ENCODE peak calls at places on chromosomes 1 and 21, in four cellular contexts. C is A549, H is SK-N-SH, X is IMR-90. R is an unnamed sample.

GRCh38 chr1:85465099-85465790 is at the start of gene DDAH1:
- DNase-seq in H (peak; percentile 93), X (peak; percentile 65), C (peak; percentile 55), R (no peak)

GRCh38 chr1:103129796-103130195 is 21.5 kb upstream of the COL11A1 start:
- DNase-seq in H (no peak), C (no peak), X (no peak), R (no peak)

GRCh38 chr1:34884536-34884935 is 25.0 kb upstream of the SMIM12 start:
- DNase-seq in H (no peak), C (no peak), X (no peak), R (no peak)

GRCh38 chr21:37367301-37367757 is 756 bp downstream of the DYRK1A start:
- DNase-seq in X (no peak), C (no peak), H (peak; percentile 66), R (peak; percentile 55)

GRCh38 chr1:228280106-228280901 is 72.5 kb downstream of the OBSCN start:
- DNase-seq in C (no peak), H (no peak), X (no peak), R (no peak)

GRCh38 chr21:45970674-45971486 is 10.7 kb upstream of the COL6A1 start:
- DNase-seq in X (peak; percentile 44), C (peak; percentile 17), H (peak; percentile 90), R (peak; percentile 82)

GRCh38 chr1:24849653-24850295 is 80.3 kb downstream of the RUNX3 start:
- DNase-seq in H (no peak), C (peak; percentile 40), X (peak; percentile 34), R (no peak)

GRCh38 chr1:37549341-37549740 is 4.8 kb downstream of the SNIP1 start:
- DNase-seq in C (no peak), X (peak; percentile 44), H (no peak), R (no peak)

GRCh38 chr1:56297948-56298347 is 281.4 kb downstream of the PLPP3 start:
- DNase-seq in H (no peak), X (no peak), C (peak; percentile 5), R (no peak)

GRCh38 chr1:18100493-18101063 is 7.0 kb upstream of the IGSF21 start:
- DNase-seq in C (peak; percentile 54), X (peak; percentile 49), H (peak; percentile 70), R (peak; percentile 76)

GRCh38 chr1:15650433-15650832 is 33.2 kb downstream of the DDI2 start:
- DNase-seq in X (no peak), H (no peak), C (no peak), R (no peak)

GRCh38 chr21:37619464-37619974 is 252.9 kb downstream of the DYRK1A start:
- DNase-seq in H (no peak), X (no peak), C (no peak), R (no peak)

GRCh38 chr1:214473392-214473791 is 78.0 kb downstream of the PTPN14 start:
- DNase-seq in X (peak; percentile 76), H (no peak), C (peak; percentile 41), R (no peak)

GRCh38 chr1:116989851-116990250 is 11.7 kb upstream of the CD101 start:
- DNase-seq in X (no peak), H (no peak), C (no peak), R (no peak)

GRCh38 chr1:199029855-199030254 is 391.0 kb downstream of the PTPRC start:
- DNase-seq in C (no peak), X (peak; percentile 82), H (no peak), R (no peak)

GRCh38 chr1:154351363-154352068 is 26.2 kb downstream of the ATP8B2 start:
- DNase-seq in C (peak; percentile 36), X (no peak), H (no peak), R (no peak)

GRCh38 chr1:27402349-27402754 is 9.9 kb downstream of the GPR3 start:
- DNase-seq in H (peak; percentile 54), X (peak; percentile 55), C (peak; percentile 54), R (peak; percentile 40)

GRCh38 chr1:179996099-179996498 is 41.5 kb downstream of the CEP350 start:
- DNase-seq in C (no peak), X (no peak), H (no peak), R (no peak)

GRCh38 chr1:181140398-181140797 is 51.9 kb downstream of the IER5 start:
- DNase-seq in C (no peak), H (no peak), X (no peak), R (no peak)

GRCh38 chr1:221035680-221036153 is 156.5 kb downstream of the HLX start:
- DNase-seq in H (no peak), X (peak; percentile 74), C (peak; percentile 51), R (peak; percentile 28)

GRCh38 chr21:45246535-45247320 is 41.0 kb downstream of the POFUT2 start:
- DNase-seq in H (no peak), C (no peak), X (no peak), R (no peak)

GRCh38 chr1:10724052-10724494 is 72.4 kb downstream of the CASZ1 start:
- DNase-seq in X (peak; percentile 26), C (peak; percentile 70), H (no peak), R (no peak)

GRCh38 chr21:16815228-16815627 is 697.6 kb upstream of the CXADR start:
- DNase-seq in X (no peak), C (no peak), H (no peak), R (no peak)

GRCh38 chr1:5830771-5831599 is 161.2 kb downstream of the NPHP4 start:
- DNase-seq in X (no peak), H (peak; percentile 83), C (peak; percentile 6), R (peak; percentile 60)

GRCh38 chr1:184647471-184647870 is 107.2 kb downstream of the EDEM3 start:
- DNase-seq in H (no peak), C (no peak), X (peak; percentile 44), R (no peak)

GRCh38 chr1:153490272-153491051 is 30.0 kb upstream of the S100A7 start:
- DNase-seq in C (peak; percentile 67), H (no peak), X (peak; percentile 97), R (no peak)

GRCh38 chr1:230251644-230252191 is 174.4 kb downstream of the PGBD5 start:
- DNase-seq in X (no peak), C (no peak), H (no peak), R (no peak)

GRCh38 chr1:245956225-245956624 is 550.9 kb downstream of the SMYD3 start:
- DNase-seq in C (no peak), X (peak; percentile 55), H (no peak), R (peak; percentile 34)

GRCh38 chr1:89831462-89832113 is 10.8 kb downstream of the LRRC8D start:
- DNase-seq in X (no peak), C (no peak), H (no peak), R (no peak)

GRCh38 chr1:72056516-72056915 is 225.8 kb downstream of the NEGR1 start:
- DNase-seq in C (no peak), H (no peak), X (no peak), R (no peak)

GRCh38 chr1:9388628-9389184 is 96.0 kb downstream of the SPSB1 start:
- DNase-seq in H (no peak), X (no peak), C (peak; percentile 49), R (no peak)

GRCh38 chr1:244273845-244274619 is 177.7 kb downstream of the ADSS2 start:
- DNase-seq in C (peak; percentile 92), X (peak; percentile 100), H (no peak), R (peak; percentile 81)

GRCh38 chr1:159746676-159747075 is 32.3 kb upstream of the CRP start:
- DNase-seq in C (no peak), H (no peak), X (no peak), R (no peak)

DNA sequence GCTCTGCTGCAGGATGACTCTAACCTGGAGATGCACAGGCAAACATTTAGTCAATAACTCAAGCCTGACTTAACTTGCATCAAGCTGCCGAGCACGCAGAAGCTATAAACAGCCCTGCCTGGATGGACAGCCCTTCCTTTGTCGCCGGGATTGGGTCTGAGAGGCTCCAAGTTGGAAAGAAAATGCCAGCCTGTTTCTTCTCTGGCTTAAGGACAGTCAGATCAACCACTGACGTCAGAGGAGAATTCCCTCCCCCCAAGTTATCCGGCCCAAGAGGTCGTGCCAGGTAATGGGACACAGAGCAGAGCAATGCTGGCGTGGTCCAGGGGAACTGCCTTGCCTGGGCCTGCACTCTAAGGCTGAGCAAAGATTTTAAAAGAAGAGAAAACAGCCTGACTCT is 27.1 kb upstream of the LRRC38 start:
- DNase-seq in H (no peak), X (no peak), C (no peak), R (no peak)
- TF ChIP-seq RFX5 in H (no peak), X (no peak), C (no peak), R (no peak)

GRCh38 chr1:175193339-175193950 is 869 bp upstream of the KIAA0040 start:
- DNase-seq in X (no peak), C (no peak), H (peak; percentile 24), R (no peak)

GRCh38 chr1:175192111-175192629 is 406 bp downstream of the KIAA0040 start:
- DNase-seq in H (peak; percentile 22), X (no peak), C (peak; percentile 7), R (peak; percentile 44)

GRCh38 chr1:175188936-175189335 is 3.6 kb downstream of the KIAA0040 start:
- DNase-seq in C (no peak), X (no peak), H (no peak), R (no peak)

GRCh38 chr1:175192630-175193338 is at the start of gene KIAA0040:
- DNase-seq in H (peak; percentile 86), C (peak; percentile 62), X (no peak), R (peak; percentile 88)

DNA sequence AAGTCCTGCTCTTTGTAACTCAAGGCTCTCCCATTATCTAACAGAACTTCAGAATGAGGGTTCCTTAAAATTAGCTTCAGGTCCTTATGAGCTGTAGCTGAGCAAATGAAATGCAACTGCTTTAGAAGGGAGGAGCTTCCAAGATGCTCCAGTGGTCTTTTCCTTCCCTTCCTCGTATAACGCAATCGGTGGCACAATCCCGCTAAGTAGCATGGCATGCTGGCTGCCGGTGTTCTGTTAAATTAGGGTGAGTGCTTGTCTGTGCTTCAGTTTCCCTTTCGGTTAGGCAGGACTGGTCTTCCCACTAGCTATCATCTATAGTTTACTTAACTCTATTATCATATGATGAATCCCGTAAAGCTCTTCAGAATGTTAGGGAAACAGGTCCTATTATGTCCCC is 922 bp downstream of the KIAA0040 start:
- DNase-seq in X (no peak), C (no peak), H (no peak), R (no peak)
- TF ChIP-seq RFX5 in X (no peak), C (no peak), H (no peak), R (no peak)

DNA sequence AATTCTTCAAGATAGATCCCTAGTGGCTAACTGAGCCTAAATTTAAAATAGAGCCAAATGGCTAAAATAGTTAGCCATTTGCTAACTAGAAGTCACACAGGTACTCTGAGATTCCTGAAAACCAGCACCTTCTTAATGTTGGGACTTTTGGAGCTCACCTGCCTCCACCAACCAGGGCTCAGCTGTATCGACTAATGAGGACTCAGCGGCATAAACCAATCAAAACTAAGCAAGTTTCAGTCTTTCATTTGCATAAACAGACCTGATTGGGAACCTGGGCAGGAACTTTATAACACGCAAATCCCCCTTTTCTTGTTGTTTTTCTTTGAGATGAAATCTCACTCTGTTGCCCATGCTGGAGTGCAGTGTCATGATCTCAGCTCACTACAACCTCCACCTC is 28.5 kb downstream of the TNFRSF9 start:
- DNase-seq in C (no peak), X (no peak), H (no peak), R (no peak)
- TF ChIP-seq RFX5 in C (no peak), X (no peak), H (no peak), R (no peak)

DNA sequence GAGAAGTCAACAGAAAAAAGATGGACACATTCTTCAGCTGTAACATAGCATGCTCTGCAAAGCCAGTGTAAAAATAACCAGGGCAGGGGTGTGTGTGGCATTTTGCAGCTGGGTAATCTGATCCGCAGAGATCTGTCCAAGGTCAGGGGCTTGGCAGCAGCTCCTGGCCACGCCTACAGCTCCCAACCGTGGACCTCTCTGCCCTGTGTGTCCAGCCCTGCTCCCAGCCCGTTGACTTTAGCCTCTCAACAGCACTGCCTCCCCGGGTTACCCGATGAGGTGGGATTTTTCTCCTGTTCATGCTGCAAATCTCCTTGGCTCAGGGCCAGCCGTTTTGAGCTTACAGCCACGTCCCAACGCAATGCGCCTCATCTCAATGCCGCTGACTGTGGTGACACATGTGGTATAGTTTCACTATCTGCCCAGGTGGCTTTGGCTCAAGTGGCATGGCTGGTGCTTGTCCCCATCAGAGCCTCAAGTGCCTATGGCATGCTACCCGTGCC is 68.1 kb downstream of the VWA5B1 start:
- DNase-seq in C (peak; percentile 23), H (peak; percentile 81), X (peak; percentile 61), R (no peak)
- TF ChIP-seq RFX5 in C (no peak), H (no peak), X (no peak), R (no peak)